ENCODE peak calls at places on chromosome 4, in seven cellular contexts. P, K, T, N, R, Z and X are unnamed samples.

GRCh38 chr4:110516106-110516922 is 40.4 kb downstream of the ENPEP start:
- DNase-seq in P (peak; percentile 44), T (peak; percentile 88), Z (peak; percentile 30), K (peak; percentile 87), R (no peak), N (peak; percentile 86), X (no peak)

GRCh38 chr4:38902221-38902620 is 34.6 kb downstream of the FAM114A1 start:
- DNase-seq in K (no peak), R (no peak), T (no peak), Z (no peak), P (no peak), N (no peak), X (no peak)

GRCh38 chr4:61877893-61878292 is 677.8 kb downstream of the ADGRL3 start:
- DNase-seq in K (no peak), T (no peak), P (no peak), R (no peak), Z (no peak), N (no peak), X (no peak)

GRCh38 chr4:36824682-36825081 is 419.9 kb upstream of the NWD2 start:
- DNase-seq in N (no peak), K (no peak), R (no peak), Z (no peak), P (peak; percentile 4), T (no peak), X (no peak)

GRCh38 chr4:8507251-8507570 is 66.6 kb downstream of the TRMT44 start:
- DNase-seq in N (no peak), P (no peak), Z (no peak), T (no peak), R (no peak), K (peak; percentile 61), X (no peak)

GRCh38 chr4:144615182-144615581 is 30.8 kb upstream of the HHIP start:
- DNase-seq in Z (no peak), T (no peak), P (no peak), K (no peak), R (no peak), N (no peak), X (no peak)

GRCh38 chr4:151537726-151538125 is 128.8 kb downstream of the FHIP1A start:
- DNase-seq in T (no peak), P (no peak), R (no peak), Z (no peak), K (no peak), N (no peak), X (no peak)

GRCh38 chr4:2798399-2799301 is 5.8 kb downstream of the SH3BP2 start:
- DNase-seq in R (no peak), N (peak; percentile 73), Z (no peak), P (no peak), K (peak; percentile 83), T (peak; percentile 84), X (peak; percentile 89)

GRCh38 chr4:7915875-7916242 is 23.8 kb downstream of the AFAP1 start:
- DNase-seq in N (no peak), K (no peak), T (no peak), P (no peak), Z (no peak), R (no peak), X (no peak)

GRCh38 chr4:70994387-70995099 is 1.1 kb downstream of the DCK start:
- DNase-seq in N (no peak), P (no peak), R (no peak), T (no peak), Z (no peak), K (no peak), X (no peak)

GRCh38 chr4:57148831-57149230 is 38.6 kb upstream of the IGFBP7 start:
- DNase-seq in N (no peak), Z (no peak), T (no peak), P (no peak), R (no peak), K (no peak), X (no peak)

GRCh38 chr4:128338634-128339355 is 51.2 kb upstream of the PGRMC2 start:
- DNase-seq in N (no peak), R (no peak), Z (no peak), P (peak; percentile 22), K (no peak), T (no peak), X (no peak)

GRCh38 chr4:71732706-71733105 is 51.2 kb downstream of the GC start:
- DNase-seq in K (no peak), R (no peak), T (no peak), P (peak; percentile 16), Z (no peak), N (no peak), X (no peak)

GRCh38 chr4:11589676-11590075 is 161.0 kb upstream of the HS3ST1 start:
- DNase-seq in Z (no peak), P (no peak), R (no peak), T (no peak), N (no peak), K (no peak), X (no peak)

GRCh38 chr4:42715807-42716482 is 59.0 kb upstream of the ATP8A1 start:
- DNase-seq in P (no peak), R (no peak), K (no peak), Z (no peak), N (no peak), T (no peak), X (no peak)

GRCh38 chr4:76035799-76036389 is at the start of gene CXCL11:
- DNase-seq in R (no peak), T (no peak), P (no peak), N (no peak), K (no peak), Z (no peak), X (no peak)

GRCh38 chr4:150302553-150302952 is 224.3 kb downstream of the DCLK2 start:
- DNase-seq in P (peak; percentile 55), N (no peak), Z (no peak), T (no peak), R (no peak), K (peak; percentile 70), X (no peak)

GRCh38 chr4:185896832-185897475 is 85.0 kb upstream of the SORBS2 start:
- DNase-seq in Z (peak; percentile 24), R (no peak), K (no peak), N (no peak), T (no peak), P (no peak), X (no peak)

GRCh38 chr4:101981756-101982155 is 191.2 kb downstream of the BANK1 start:
- DNase-seq in T (no peak), K (no peak), P (no peak), N (no peak), R (no peak), Z (no peak), X (no peak)

GRCh38 chr4:101973331-101973730 is 182.8 kb downstream of the BANK1 start:
- DNase-seq in Z (no peak), K (no peak), R (no peak), P (no peak), N (no peak), T (no peak), X (no peak)

GRCh38 chr4:101972791-101973190 is 182.3 kb downstream of the BANK1 start:
- DNase-seq in T (no peak), Z (no peak), P (no peak), R (no peak), K (no peak), N (no peak), X (no peak)

DNA sequence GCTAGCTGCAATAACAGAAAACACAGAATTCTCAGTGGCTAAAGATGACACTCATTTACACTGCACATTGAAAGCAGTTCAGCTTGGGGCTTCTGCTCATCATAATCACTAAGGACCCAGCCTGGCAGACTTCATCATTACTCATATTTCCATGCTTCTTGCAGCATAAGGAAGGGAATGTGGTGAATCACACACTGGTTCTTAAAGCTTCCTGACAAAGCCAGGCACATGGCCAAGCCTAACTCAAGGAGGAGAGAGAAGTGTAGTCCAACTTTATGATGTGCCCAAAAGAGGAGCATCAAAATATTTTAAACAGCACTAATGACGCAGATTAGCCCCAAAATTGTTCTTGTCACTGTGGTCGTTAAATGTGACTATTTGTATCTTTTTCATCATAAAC is 186.6 kb downstream of the BANK1 start:
- DNase-seq in Z (no peak), R (no peak), T (no peak), K (no peak), P (no peak), N (no peak), X (no peak)
- TF ChIP-seq EP300 in Z (no peak), R (no peak), T (no peak), K (no peak), P (no peak), N (no peak), X (no peak)

GRCh38 chr4:182307746-182308145 is 64.5 kb downstream of the TENM3 start:
- DNase-seq in R (no peak), N (no peak), T (no peak), K (no peak), P (no peak), Z (no peak), X (no peak)

GRCh38 chr4:182310316-182310715 is 67.1 kb downstream of the TENM3 start:
- DNase-seq in N (no peak), R (no peak), T (no peak), P (no peak), K (no peak), Z (no peak), X (no peak)

GRCh38 chr4:182303847-182304246 is 60.6 kb downstream of the TENM3 start:
- DNase-seq in K (no peak), T (no peak), R (no peak), N (no peak), Z (no peak), P (no peak), X (no peak)

GRCh38 chr4:182309877-182310276 is 66.7 kb downstream of the TENM3 start:
- DNase-seq in N (no peak), R (no peak), T (no peak), P (no peak), K (no peak), Z (no peak), X (no peak)

GRCh38 chr4:182306792-182307507 is 63.7 kb downstream of the TENM3 start:
- DNase-seq in R (no peak), T (no peak), P (no peak), N (no peak), K (no peak), Z (no peak), X (no peak)
- TF ChIP-seq CTCF in R (no peak), T (no peak), P (peak; percentile 8), N (no peak), K (no peak), Z (no peak), X (no peak)

DNA sequence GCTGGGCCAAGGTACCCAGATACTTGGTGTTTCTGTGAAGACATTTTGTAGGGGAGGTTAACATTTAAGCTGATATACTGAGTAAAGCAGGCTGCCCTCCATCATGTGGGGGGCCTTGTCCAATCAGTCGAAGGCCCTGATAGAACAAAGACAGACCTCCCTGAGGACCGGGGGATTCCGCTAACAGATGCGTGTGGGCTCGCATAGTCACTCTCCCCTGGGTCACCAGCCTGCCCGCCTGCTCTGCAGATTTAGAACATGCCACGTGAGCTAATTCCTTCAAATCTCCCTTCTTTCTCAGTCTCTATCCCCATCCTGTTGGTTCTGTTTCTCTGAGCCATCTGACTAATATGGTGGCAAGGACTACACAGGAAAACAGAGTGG is 60.7 kb downstream of the WFS1 start:
- DNase-seq in Z (no peak), T (no peak), K (no peak), N (no peak), R (no peak), P (no peak), X (no peak)
- H3K27me3 ChIP-seq in Z (peaks cover 2% of the 10 kb centered on the region), T (peaks cover 6% of the 10 kb centered on the region), K (no peaks in the 10 kb centered on the region), N (peaks cover 8% of the 10 kb centered on the region), R (no peaks in the 10 kb centered on the region), P (no peaks in the 10 kb centered on the region), X (peaks cover 31% of the 10 kb centered on the region)

DNA sequence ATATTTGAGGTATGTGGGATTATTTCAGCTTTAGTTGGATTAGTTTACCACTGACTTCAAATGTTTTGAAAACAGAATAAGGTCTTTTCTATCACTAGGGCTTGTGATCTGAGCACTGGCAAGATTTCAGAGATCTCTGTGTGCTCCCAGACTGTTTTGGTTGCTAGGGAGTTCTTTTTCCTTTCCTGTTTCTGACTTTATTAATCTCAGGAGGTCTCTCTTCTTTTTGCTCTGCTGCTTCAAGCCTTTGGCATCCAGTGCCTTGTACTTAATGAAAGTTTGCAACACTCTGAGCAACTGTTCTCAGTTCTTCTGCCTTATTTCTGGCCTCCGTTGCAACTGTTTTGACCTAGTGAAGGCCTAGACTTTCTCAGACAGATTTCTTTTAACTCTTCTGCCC is 32.1 kb upstream of the PAQR3 start:
- DNase-seq in N (no peak), R (no peak), Z (no peak), K (peak; percentile 70), P (no peak), T (no peak), X (no peak)
- TF ChIP-seq EP300 in N (no peak), R (no peak), Z (no peak), K (no peak), P (no peak), T (no peak), X (no peak)